ENCODE peak calls at places on chromosome X, in seven cellular contexts. M is heart left ventricle, P is suprapubic skin, F is K562, J is tibial nerve, E is stomach, B is IMR-90. C is an unnamed sample.

GRCh38 chrX:69539437-69539836 is 35.3 kb downstream of the NALF2 start:
- DNase-seq in M (no peak), P (no peak), F (no peak), J (no peak), E (no peak), B (no peak), C (no peak)

GRCh38 chrX:114774691-114775090 is 190.8 kb downstream of the HTR2C start:
- DNase-seq in M (no peak), P (no peak), F (no peak), J (no peak), E (no peak), B (no peak), C (no peak)

GRCh38 chrX:154019061-154019621 is 561 bp downstream of the IRAK1 start:
- DNase-seq in M (no peak), P (no peak), F (peak), J (no peak), E (no peak), B (no peak), C (no peak)

GRCh38 chrX:46838482-46838857 is 1.6 kb downstream of the RP2 start:
- DNase-seq in M (no peak), P (no peak), F (no peak), J (no peak), E (no peak), B (peak), C (no peak)

GRCh38 chrX:2188316-2188715 is 312.5 kb downstream of the DHRSX start:
- DNase-seq in M (no peak), P (no peak), F (peak), J (no peak), E (no peak), B (no peak), C (no peak)

GRCh38 chrX:53280703-53281320 is 572 bp downstream of the IQSEC2 start:
- DNase-seq in M (peak), P (no peak), F (no peak), J (peak), E (no peak), B (peak), C (no peak)

GRCh38 chrX:104987063-104987462 is 233.4 kb downstream of the TEX13A start:
- DNase-seq in M (no peak), P (no peak), F (no peak), J (no peak), E (no peak), B (no peak), C (no peak)

GRCh38 chrX:13471269-13471668 is 98.1 kb upstream of the EGFL6 start:
- DNase-seq in M (no peak), P (no peak), F (no peak), J (no peak), E (no peak), B (no peak), C (no peak)

GRCh38 chrX:146456058-146456457 is 353.5 kb upstream of the CXorf51B start:
- DNase-seq in M (no peak), P (no peak), F (no peak), J (no peak), E (no peak), B (no peak), C (no peak)

GRCh38 chrX:149638860-149639259 is 7.3 kb upstream of the TMEM185A start:
- DNase-seq in M (no peak), P (no peak), F (no peak), J (no peak), E (no peak), B (peak), C (no peak)

GRCh38 chrX:132016628-132017430 is 6.3 kb upstream of the STK26 start:
- DNase-seq in M (no peak), P (no peak), F (peak), J (no peak), E (no peak), B (no peak), C (no peak)

GRCh38 chrX:70434352-70434866 is 10.2 kb upstream of the DLG3 start:
- DNase-seq in M (peak), P (peak), F (peak), J (peak), E (peak), B (peak), C (peak)

GRCh38 chrX:47706575-47706974 is 47.6 kb upstream of the UXT start:
- DNase-seq in M (no peak), P (no peak), F (no peak), J (no peak), E (no peak), B (peak), C (no peak)

GRCh38 chrX:76796311-76796710 is 368.8 kb downstream of the MAGEE1 start:
- DNase-seq in M (no peak), P (no peak), F (no peak), J (no peak), E (no peak), B (no peak), C (no peak)

GRCh38 chrX:40285876-40286275 is 188.1 kb upstream of the BCOR start:
- DNase-seq in M (no peak), P (no peak), F (no peak), J (no peak), E (no peak), B (no peak), C (no peak)

GRCh38 chrX:40284852-40285251 is 187.1 kb upstream of the BCOR start:
- DNase-seq in M (no peak), P (no peak), F (no peak), J (no peak), E (no peak), B (no peak), C (no peak)

GRCh38 chrX:40291553-40291952 is 193.8 kb upstream of the BCOR start:
- DNase-seq in M (no peak), P (no peak), F (no peak), J (no peak), E (no peak), B (no peak), C (no peak)

GRCh38 chrX:40290519-40290918 is 192.8 kb upstream of the BCOR start:
- DNase-seq in M (no peak), P (no peak), F (no peak), J (no peak), E (no peak), B (no peak), C (no peak)
- TF ChIP-seq POLR2A in M (no peak), P (no peak), F (no peak), J (no peak), E (no peak), B (no peak), C (no peak)

DNA sequence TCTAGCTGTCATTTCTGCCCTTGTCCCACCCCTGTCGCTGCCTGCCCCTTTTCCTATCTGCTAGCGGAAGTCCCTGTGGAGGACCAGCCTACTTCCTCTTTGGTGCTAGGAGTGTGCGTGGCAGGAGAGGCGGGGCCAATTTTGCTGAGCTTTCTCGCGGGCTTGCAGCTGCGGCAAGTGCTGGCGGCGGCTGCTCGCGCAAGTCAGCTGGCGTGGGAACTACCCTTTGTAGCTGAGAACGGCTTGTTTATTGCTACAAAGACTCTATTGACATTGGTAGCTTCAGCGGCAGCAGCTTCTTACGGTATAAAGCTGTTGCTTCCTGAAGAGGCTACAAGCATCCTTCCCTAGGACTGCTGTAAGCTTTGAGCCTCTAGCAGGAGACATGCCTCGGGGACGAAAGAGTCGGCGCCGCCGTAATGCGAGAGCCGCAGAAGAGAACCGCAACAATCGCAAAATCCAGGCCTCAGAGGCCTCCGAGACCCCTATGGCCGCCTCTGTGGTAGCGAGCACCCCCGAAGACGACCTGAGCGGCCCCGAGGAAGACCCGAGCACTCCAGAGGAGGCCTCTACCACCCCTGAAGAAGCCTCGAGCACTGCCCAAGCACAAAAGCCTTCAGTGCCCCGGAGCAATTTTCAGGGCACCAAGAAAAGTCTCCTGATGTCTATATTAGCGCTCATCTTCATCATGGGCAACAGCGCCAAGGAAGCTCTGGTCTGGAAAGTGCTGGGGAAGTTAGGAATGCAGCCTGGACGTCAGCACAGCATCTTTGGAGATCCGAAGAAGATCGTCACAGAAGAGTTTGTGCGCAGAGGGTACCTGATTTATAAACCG is at the start of gene MAGEH1:
- DNase-seq in M (peak), P (peak), F (peak), J (peak), E (peak), B (peak), C (peak)
- TF ChIP-seq POLR2A in M (no peak), P (no peak), F (peak), J (peak), E (no peak), B (peak), C (peak)

GRCh38 chrX:43592597-43592996 is 63.5 kb upstream of the MAOA start:
- DNase-seq in M (no peak), P (no peak), F (no peak), J (no peak), E (no peak), B (no peak), C (no peak)

GRCh38 chrX:43585922-43586321 is 70.2 kb upstream of the MAOA start:
- DNase-seq in M (no peak), P (no peak), F (no peak), J (no peak), E (no peak), B (no peak), C (no peak)

GRCh38 chrX:43586855-43587254 is 69.2 kb upstream of the MAOA start:
- DNase-seq in M (no peak), P (no peak), F (no peak), J (no peak), E (no peak), B (no peak), C (no peak)

GRCh38 chrX:43589735-43590515 is 66.2 kb upstream of the MAOA start:
- DNase-seq in M (no peak), P (no peak), F (no peak), J (no peak), E (no peak), B (no peak), C (no peak)
- TF ChIP-seq POLR2A in M (no peak), P (no peak), F (no peak), J (no peak), E (no peak), B (no peak), C (no peak)

GRCh38 chrX:49171752-49172279 is at the start of gene PLP2:
- DNase-seq in M (peak), P (no peak), F (peak), J (no peak), E (peak), B (peak), C (no peak)
- TF ChIP-seq POLR2A in M (no peak), P (no peak), F (peak), J (no peak), E (no peak), B (peak), C (peak)

GRCh38 chrX:72714471-72714916 is 388 bp upstream of the PHKA1 start:
- DNase-seq in M (peak), P (peak), F (no peak), J (peak), E (peak), B (peak), C (no peak)

GRCh38 chrX:72715546-72715945 is 1.4 kb upstream of the PHKA1 start:
- DNase-seq in M (no peak), P (no peak), F (no peak), J (no peak), E (no peak), B (no peak), C (no peak)

GRCh38 chrX:72712094-72712755 is 1.9 kb downstream of the PHKA1 start:
- DNase-seq in M (no peak), P (no peak), F (no peak), J (no peak), E (no peak), B (peak), C (no peak)

GRCh38 chrX:72713130-72713529 is 976 bp downstream of the PHKA1 start:
- DNase-seq in M (no peak), P (no peak), F (no peak), J (no peak), E (no peak), B (no peak), C (no peak)

DNA sequence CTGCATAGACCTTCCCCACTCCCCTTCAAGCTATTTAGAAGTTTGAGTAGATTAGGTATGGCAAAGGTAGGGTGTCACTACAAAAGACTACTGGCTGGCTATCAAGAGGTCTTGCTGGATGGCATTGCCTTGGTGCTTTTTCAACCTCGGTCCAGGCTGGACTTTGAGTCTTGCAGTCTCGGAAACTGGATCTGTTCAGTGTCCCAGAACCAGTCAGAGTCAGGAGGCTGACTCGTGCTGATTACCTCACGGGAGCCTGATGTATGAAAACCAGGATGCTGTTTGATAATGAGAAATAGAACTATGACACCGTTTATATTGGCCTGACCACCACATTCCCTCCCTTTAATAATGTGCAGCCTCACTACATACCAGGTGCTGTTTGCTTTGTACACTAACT is 2.7 kb upstream of the PHKA1 start:
- DNase-seq in M (no peak), P (no peak), F (no peak), J (no peak), E (no peak), B (peak), C (no peak)
- TF ChIP-seq POLR2A in M (no peak), P (no peak), F (no peak), J (no peak), E (no peak), B (no peak), C (no peak)

GRCh38 chrX:103687696-103688191 is 1.2 kb upstream of the MORF4L2 start:
- DNase-seq in M (peak), P (peak), F (peak), J (peak), E (peak), B (peak), C (no peak)

GRCh38 chrX:103686199-103687072 is at the start of gene MORF4L2:
- DNase-seq in M (peak), P (peak), F (peak), J (peak), E (peak), B (peak), C (peak)

GRCh38 chrX:103685396-103685795 is 1.1 kb downstream of the MORF4L2 start:
- DNase-seq in M (no peak), P (no peak), F (peak), J (no peak), E (no peak), B (no peak), C (no peak)

GRCh38 chrX:103688949-103689348 is 2.5 kb upstream of the MORF4L2 start:
- DNase-seq in M (no peak), P (no peak), F (no peak), J (no peak), E (no peak), B (peak), C (no peak)

DNA sequence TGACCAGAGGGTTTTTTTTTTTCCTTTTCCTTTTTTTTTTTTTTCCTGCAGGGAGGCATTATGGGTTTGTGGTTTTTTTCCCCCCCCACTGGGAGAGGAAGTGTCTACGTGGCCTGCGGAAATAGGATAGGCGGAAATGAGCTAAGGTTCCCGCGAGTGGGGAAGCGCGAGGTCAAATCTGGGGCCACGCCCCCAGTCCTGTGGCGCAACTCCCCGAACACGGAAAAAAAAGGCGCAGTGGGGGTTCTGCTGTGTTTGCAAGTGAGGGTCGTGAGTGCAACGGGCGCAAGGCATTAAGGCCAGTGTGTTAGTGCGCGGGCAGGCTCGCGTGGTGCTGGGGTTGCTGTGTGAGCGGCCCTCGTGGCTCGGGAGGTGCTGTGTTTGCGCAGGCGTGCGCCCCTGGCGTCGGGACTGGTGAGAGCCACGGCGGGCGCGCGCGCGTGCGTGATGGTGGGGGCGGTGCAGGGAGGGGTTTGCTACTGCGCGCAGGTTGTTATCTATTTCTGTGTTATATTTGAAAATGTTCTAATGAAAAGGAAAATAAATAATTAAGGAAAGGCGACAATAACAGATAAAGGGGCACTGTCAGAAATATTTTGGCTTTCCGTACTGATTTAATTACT is 685 bp upstream of the MORF4L2 start:
- DNase-seq in M (peak), P (peak), F (peak), J (peak), E (peak), B (peak), C (peak)
- TF ChIP-seq POLR2A in M (no peak), P (no peak), F (peak), J (peak), E (no peak), B (no peak), C (peak)

GRCh38 chrX:77899081-77899828 is at the start of gene COX7B:
- DNase-seq in M (no peak), P (no peak), F (peak), J (peak), E (peak), B (peak), C (peak)

GRCh38 chrX:77892887-77893286 is 2.3 kb downstream of the MAGT1 start:
- DNase-seq in M (no peak), P (no peak), F (no peak), J (no peak), E (no peak), B (no peak), C (no peak)

GRCh38 chrX:77893713-77894112 is 1.5 kb downstream of the MAGT1 start:
- DNase-seq in M (no peak), P (no peak), F (no peak), J (no peak), E (no peak), B (no peak), C (no peak)

GRCh38 chrX:77900688-77901087 is 1.4 kb downstream of the COX7B start:
- DNase-seq in M (no peak), P (no peak), F (no peak), J (no peak), E (no peak), B (no peak), C (no peak)

GRCh38 chrX:77894921-77895886 is at the start of gene MAGT1:
- DNase-seq in M (peak), P (peak), F (peak), J (peak), E (peak), B (peak), C (peak)
- TF ChIP-seq POLR2A in M (peak), P (no peak), F (peak), J (peak), E (peak), B (peak), C (peak)

GRCh38 chrX:42565739-42566138 is 212.2 kb downstream of the PPP1R2C start:
- DNase-seq in M (no peak), P (no peak), F (no peak), J (no peak), E (no peak), B (no peak), C (no peak)
- TF ChIP-seq POLR2A in M (no peak), P (no peak), F (no peak), J (no peak), E (no peak), B (no peak), C (no peak)

GRCh38 chrX:49100704-49101628 is 21.3 kb upstream of the WDR45 start:
- DNase-seq in M (peak), P (peak), F (peak), J (peak), E (peak), B (peak), C (peak)
- TF ChIP-seq POLR2A in M (no peak), P (no peak), F (peak), J (no peak), E (peak), B (no peak), C (peak)

C was measured in GM12892.